ENCODE peak calls at places on chromosomes 4 and X, in seven cellular contexts. N, A, F, H, T, D and G are unnamed samples.
A peak's percentile ranks its signal among the peaks of the same experiment; 100 is the strongest.

GRCh38 chr4:3237266-3237665 is 11.7 kb upstream of the MSANTD1 start:
- DNase-seq in N (no peak), A (no peak), F (no peak), H (no peak), T (no peak), D (no peak), G (no peak)

GRCh38 chrX:14351889-14352288 is 177.4 kb upstream of the GLRA2 start:
- DNase-seq in N (no peak), A (no peak), F (no peak), H (no peak), T (no peak), D (no peak), G (peak; percentile 14)

GRCh38 chrX:29281078-29281742 is 694.0 kb downstream of the IL1RAPL1 start:
- DNase-seq in N (no peak), A (no peak), F (no peak), H (no peak), T (no peak), D (no peak), G (no peak)

GRCh38 chr4:41746025-41746439 is 2.5 kb downstream of the PHOX2B start:
- DNase-seq in N (no peak), A (no peak), F (no peak), H (no peak), T (no peak), D (no peak), G (no peak)

GRCh38 chrX:20265726-20266681 is 705 bp downstream of the RPS6KA3 start:
- DNase-seq in N (peak; percentile 64), A (peak; percentile 9), F (peak; percentile 36), H (no peak), T (peak; percentile 72), D (peak; percentile 55), G (peak; percentile 9)

GRCh38 chr4:145879598-145879997 is 59.0 kb downstream of the ZNF827 start:
- DNase-seq in N (no peak), A (no peak), F (no peak), H (no peak), T (no peak), D (no peak), G (no peak)

GRCh38 chrX:23511783-23512182 is 155.5 kb upstream of the PRDX4 start:
- DNase-seq in N (no peak), A (no peak), F (no peak), H (no peak), T (no peak), D (no peak), G (no peak)

GRCh38 chr4:147780137-147780777 is 48.4 kb downstream of the ARHGAP10 start:
- DNase-seq in N (no peak), A (no peak), F (no peak), H (no peak), T (no peak), D (peak; percentile 69), G (no peak)

GRCh38 chr4:8592366-8593267 is at the start of gene CPZ:
- DNase-seq in N (no peak), A (no peak), F (no peak), H (no peak), T (no peak), D (no peak), G (peak; percentile 56)

GRCh38 chr4:76981649-76982048 is 32.1 kb downstream of the SEPTIN11 start:
- DNase-seq in N (no peak), A (no peak), F (no peak), H (no peak), T (no peak), D (no peak), G (no peak)

GRCh38 chr4:1381944-1382541 is 24.2 kb downstream of the NKX1-1 start:
- DNase-seq in N (peak; percentile 51), A (no peak), F (no peak), H (no peak), T (no peak), D (peak; percentile 43), G (no peak)

GRCh38 chrX:140608111-140608510 is 101.4 kb upstream of the LINC00632 start:
- DNase-seq in N (no peak), A (no peak), F (no peak), H (no peak), T (no peak), D (no peak), G (no peak)

GRCh38 chr4:185583813-185584212 is 48.5 kb upstream of the PDLIM3 start:
- DNase-seq in N (no peak), A (no peak), F (no peak), H (no peak), T (no peak), D (no peak), G (no peak)

GRCh38 chrX:15497865-15498264 is 2.7 kb upstream of the BMX start:
- DNase-seq in N (no peak), A (peak; percentile 39), F (peak; percentile 25), H (no peak), T (no peak), D (no peak), G (peak; percentile 9)